ENCODE peak calls at places on chromosomes 11 and 22, in ten cellular contexts. K, Y, N, W, P, S, X, F, G and O are unnamed samples.

GRCh38 chr11:9313648-9314290 is 624 bp downstream of the TMEM41B start:
- DNase-seq in K (no peak), Y (peak), N (no peak), W (peak), P (peak), S (peak), X (peak), F (peak), G (no peak), O (no peak)

GRCh38 chr22:40594924-40595323 is 41.6 kb downstream of the MRTFA start:
- DNase-seq in K (no peak), Y (no peak), N (no peak), W (no peak), P (no peak), S (no peak), X (peak), F (no peak), G (no peak), O (no peak)

GRCh38 chr22:44890416-44891292 is 119.2 kb downstream of the PHF21B start:
- DNase-seq in K (no peak), Y (no peak), N (no peak), W (no peak), P (no peak), S (no peak), X (no peak), F (no peak), G (no peak), O (no peak)

GRCh38 chr22:16958475-16958874 is 49.5 kb downstream of the GAB4 start:
- DNase-seq in K (no peak), Y (no peak), N (no peak), W (no peak), P (no peak), S (no peak), X (no peak), F (no peak), G (no peak), O (no peak)

GRCh38 chr11:6667733-6668374 is 12.2 kb upstream of the DCHS1 start:
- DNase-seq in K (no peak), Y (peak), N (peak), W (no peak), P (no peak), S (peak), X (peak), F (no peak), G (peak), O (no peak)

GRCh38 chr11:109320595-109320994 is 101.4 kb upstream of the C11orf87 start:
- DNase-seq in K (no peak), Y (peak), N (peak), W (no peak), P (peak), S (no peak), X (peak), F (no peak), G (no peak), O (no peak)

GRCh38 chr11:125525303-125525702 is 29.2 kb upstream of the FEZ1 start:
- DNase-seq in K (no peak), Y (no peak), N (no peak), W (no peak), P (no peak), S (no peak), X (no peak), F (no peak), G (no peak), O (no peak)

GRCh38 chr11:94638278-94638901 is 71.2 kb downstream of the PIWIL4 start:
- DNase-seq in K (no peak), Y (no peak), N (no peak), W (no peak), P (peak), S (no peak), X (no peak), F (no peak), G (no peak), O (no peak)

GRCh38 chr11:66328036-66328306 is 8.3 kb downstream of the RIN1 start:
- DNase-seq in K (no peak), Y (no peak), N (no peak), W (peak), P (no peak), S (no peak), X (peak), F (no peak), G (no peak), O (no peak)

GRCh38 chr11:101292661-101293240 is 163.1 kb upstream of the PGR start:
- DNase-seq in K (no peak), Y (no peak), N (no peak), W (no peak), P (no peak), S (no peak), X (no peak), F (no peak), G (no peak), O (no peak)

GRCh38 chr11:101288392-101288791 is 158.8 kb upstream of the PGR start:
- DNase-seq in K (no peak), Y (no peak), N (no peak), W (no peak), P (no peak), S (no peak), X (no peak), F (no peak), G (no peak), O (no peak)
- TF ChIP-seq CTCF in K (no peak), Y (no peak), N (peak), W (no peak), P (no peak), S (no peak), X (no peak), F (no peak), G (no peak), O (no peak)

GRCh38 chr11:120985718-120986569 is 38.0 kb upstream of the TBCEL start:
- DNase-seq in K (peak), Y (peak), N (no peak), W (peak), P (peak), S (peak), X (peak), F (peak), G (peak), O (no peak)
- TF ChIP-seq CTCF in K (peak), Y (peak), N (no peak), W (no peak), P (no peak), S (peak), X (peak), F (no peak), G (no peak), O (no peak)

GRCh38 chr11:62823677-62824076 is 8.2 kb downstream of the STX5 start:
- DNase-seq in K (no peak), Y (no peak), N (no peak), W (no peak), P (no peak), S (no peak), X (no peak), F (no peak), G (no peak), O (no peak)
- TF ChIP-seq CTCF in K (no peak), Y (no peak), N (no peak), W (no peak), P (no peak), S (no peak), X (no peak), F (no peak), G (no peak), O (no peak)

DNA sequence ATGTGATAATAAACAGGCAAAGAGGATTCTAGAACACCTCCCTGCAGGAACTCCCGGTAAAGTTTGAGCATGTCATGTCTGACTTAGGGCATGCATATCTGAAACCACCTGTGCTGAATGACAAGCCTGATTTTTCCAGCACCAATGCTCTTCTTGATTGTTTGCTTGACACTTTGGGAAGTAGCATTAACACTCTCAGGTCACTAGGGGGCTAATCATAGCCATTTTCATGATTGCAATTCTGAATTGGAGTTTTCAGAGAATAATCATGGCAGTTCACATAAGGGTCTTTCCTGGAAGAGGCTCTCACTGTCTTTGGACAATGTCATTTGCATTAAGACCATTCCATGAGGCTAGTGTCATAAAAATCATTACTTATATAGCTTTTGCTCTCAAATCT is 234.4 kb upstream of the MTNR1B start:
- DNase-seq in K (no peak), Y (no peak), N (no peak), W (no peak), P (no peak), S (no peak), X (no peak), F (no peak), G (no peak), O (no peak)
- TF ChIP-seq CTCF in K (no peak), Y (no peak), N (peak), W (peak), P (peak), S (peak), X (peak), F (no peak), G (no peak), O (no peak)

GRCh38 chr11:29018631-29019030 is 910.4 kb downstream of the METTL15 start:
- DNase-seq in K (no peak), Y (peak), N (no peak), W (no peak), P (peak), S (no peak), X (peak), F (no peak), G (no peak), O (no peak)
- TF ChIP-seq CTCF in K (no peak), Y (no peak), N (no peak), W (no peak), P (no peak), S (no peak), X (peak), F (no peak), G (no peak), O (no peak)

GRCh38 chr11:102364991-102365390 is 18.0 kb downstream of the BIRC2 start:
- DNase-seq in K (no peak), Y (no peak), N (no peak), W (no peak), P (no peak), S (no peak), X (no peak), F (no peak), G (no peak), O (no peak)

GRCh38 chr11:102368472-102368871 is 21.5 kb downstream of the BIRC2 start:
- DNase-seq in K (no peak), Y (no peak), N (no peak), W (no peak), P (no peak), S (no peak), X (no peak), F (no peak), G (no peak), O (no peak)

DNA sequence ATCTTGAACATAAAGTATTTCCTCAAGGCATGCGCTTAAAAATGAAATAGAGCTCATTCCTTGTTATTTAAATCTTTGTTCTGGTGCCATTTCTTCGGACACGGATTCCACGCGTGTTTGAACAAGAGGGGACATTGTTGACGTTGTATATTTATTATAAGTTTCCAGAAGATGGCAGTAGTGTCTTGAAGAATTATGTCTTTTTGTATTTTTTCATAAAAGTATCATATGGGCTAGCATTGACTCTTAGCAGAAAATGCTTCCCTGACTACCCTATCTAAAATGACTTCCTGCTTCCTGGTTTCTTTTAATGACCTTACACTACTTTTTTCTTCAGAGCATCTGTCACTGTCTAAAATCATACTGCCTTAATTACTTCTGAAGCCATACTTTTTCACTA is 20.4 kb downstream of the BIRC2 start:
- DNase-seq in K (no peak), Y (peak), N (no peak), W (no peak), P (peak), S (no peak), X (no peak), F (no peak), G (no peak), O (no peak)
- TF ChIP-seq CTCF in K (peak), Y (no peak), N (peak), W (no peak), P (peak), S (peak), X (peak), F (no peak), G (peak), O (no peak)

DNA sequence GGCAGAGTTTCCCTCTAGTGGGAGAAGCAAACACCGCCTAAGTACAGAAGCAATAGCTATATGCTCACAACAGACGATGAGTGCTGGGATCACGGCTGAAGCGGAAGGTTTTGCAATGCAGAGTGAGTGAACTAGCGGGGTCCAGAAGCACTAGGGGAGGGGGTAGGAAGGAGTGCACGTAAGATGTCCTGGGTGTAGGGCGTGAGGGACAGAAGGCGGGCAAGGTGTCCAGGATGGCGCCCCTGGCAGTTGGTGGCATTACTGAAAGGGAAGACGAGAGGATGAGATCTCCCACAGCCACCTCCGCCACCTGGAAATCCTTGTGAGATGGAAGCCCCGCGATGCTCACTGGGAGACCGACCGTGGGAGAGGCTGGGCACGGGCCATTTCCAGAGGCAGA is 81.0 kb downstream of the ETS1 start:
- DNase-seq in K (no peak), Y (no peak), N (no peak), W (no peak), P (no peak), S (no peak), X (no peak), F (no peak), G (no peak), O (no peak)
- TF ChIP-seq CTCF in K (no peak), Y (no peak), N (no peak), W (no peak), P (no peak), S (no peak), X (no peak), F (no peak), G (no peak), O (no peak)

GRCh38 chr22:43050995-43051394 is 36.0 kb upstream of the PACSIN2 start:
- DNase-seq in K (no peak), Y (no peak), N (no peak), W (no peak), P (no peak), S (no peak), X (no peak), F (no peak), G (no peak), O (no peak)

GRCh38 chr22:43057641-43058040 is 31.6 kb downstream of the TTLL1 start:
- DNase-seq in K (no peak), Y (no peak), N (no peak), W (no peak), P (no peak), S (peak), X (no peak), F (no peak), G (no peak), O (no peak)

GRCh38 chr22:43047605-43048004 is 32.7 kb upstream of the PACSIN2 start:
- DNase-seq in K (no peak), Y (no peak), N (no peak), W (no peak), P (no peak), S (no peak), X (no peak), F (no peak), G (no peak), O (no peak)

GRCh38 chr22:43053176-43053575 is 36.0 kb downstream of the TTLL1 start:
- DNase-seq in K (no peak), Y (no peak), N (no peak), W (no peak), P (no peak), S (no peak), X (no peak), F (no peak), G (no peak), O (no peak)
- TF ChIP-seq CTCF in K (no peak), Y (peak), N (peak), W (no peak), P (peak), S (peak), X (peak), F (no peak), G (no peak), O (no peak)